ENCODE peak calls at places on chromosomes 4 and X, in ten cellular contexts. One of them, this sample, is unnamed.

GRCh38 chr4:143021384-143021783 is 163.3 kb upstream of the USP38 start:
- DNase-seq in HFF-Myc: no peak
- DNase-seq in cardiac fibroblast: no peak
- DNase-seq in neural progenitor cell: no peak
- DNase-seq in AG04450: no peak
- DNase-seq in WERI-Rb-1: no peak
- DNase-seq in fibroblast of mammary gland: no peak
- DNase-seq in WTC11: no peak
- DNase-seq in heart right ventricle: no peak
- DNase-seq in GM12864: peak
- DNase-seq in this sample: peak

GRCh38 chr4:147543039-147543438 is 62.1 kb downstream of the EDNRA start:
- DNase-seq in AG04450: no peak
- DNase-seq in neural progenitor cell: no peak
- DNase-seq in fibroblast of mammary gland: peak
- DNase-seq in heart right ventricle: no peak
- DNase-seq in cardiac fibroblast: peak
- DNase-seq in WERI-Rb-1: no peak
- DNase-seq in WTC11: no peak
- DNase-seq in GM12864: no peak
- DNase-seq in HFF-Myc: no peak
- DNase-seq in this sample: no peak

GRCh38 chrX:20665441-20665840 is 398.7 kb upstream of the RPS6KA3 start:
- DNase-seq in WERI-Rb-1: no peak
- DNase-seq in heart right ventricle: no peak
- DNase-seq in neural progenitor cell: no peak
- DNase-seq in cardiac fibroblast: no peak
- DNase-seq in GM12864: no peak
- DNase-seq in fibroblast of mammary gland: no peak
- DNase-seq in WTC11: no peak
- DNase-seq in AG04450: no peak
- DNase-seq in HFF-Myc: no peak
- DNase-seq in this sample: no peak

GRCh38 chr4:84878090-84878489 is 88.4 kb downstream of the WDFY3 start:
- DNase-seq in HFF-Myc: peak
- DNase-seq in WTC11: no peak
- DNase-seq in GM12864: no peak
- DNase-seq in fibroblast of mammary gland: peak
- DNase-seq in WERI-Rb-1: no peak
- DNase-seq in heart right ventricle: no peak
- DNase-seq in cardiac fibroblast: peak
- DNase-seq in neural progenitor cell: no peak
- DNase-seq in AG04450: peak
- DNase-seq in this sample: no peak

GRCh38 chr4:113457886-113458285 is 303.7 kb downstream of the CAMK2D start:
- DNase-seq in neural progenitor cell: no peak
- DNase-seq in heart right ventricle: no peak
- DNase-seq in AG04450: no peak
- DNase-seq in fibroblast of mammary gland: no peak
- DNase-seq in WERI-Rb-1: no peak
- DNase-seq in cardiac fibroblast: no peak
- DNase-seq in GM12864: no peak
- DNase-seq in HFF-Myc: no peak
- DNase-seq in WTC11: no peak
- DNase-seq in this sample: no peak

GRCh38 chr4:188869581-188869980 is 730.3 kb downstream of the TRIML1 start:
- DNase-seq in heart right ventricle: no peak
- DNase-seq in WTC11: no peak
- DNase-seq in GM12864: no peak
- DNase-seq in neural progenitor cell: no peak
- DNase-seq in fibroblast of mammary gland: peak
- DNase-seq in AG04450: no peak
- DNase-seq in WERI-Rb-1: no peak
- DNase-seq in HFF-Myc: no peak
- DNase-seq in cardiac fibroblast: peak
- DNase-seq in this sample: no peak

GRCh38 chr4:153420361-153420760 is 45.8 kb upstream of the TMEM131L start:
- DNase-seq in fibroblast of mammary gland: peak
- DNase-seq in WERI-Rb-1: no peak
- DNase-seq in AG04450: no peak
- DNase-seq in HFF-Myc: no peak
- DNase-seq in GM12864: no peak
- DNase-seq in neural progenitor cell: no peak
- DNase-seq in WTC11: no peak
- DNase-seq in cardiac fibroblast: no peak
- DNase-seq in heart right ventricle: no peak
- DNase-seq in this sample: no peak

GRCh38 chrX:39633293-39633692 is 464.5 kb downstream of the BCOR start:
- DNase-seq in HFF-Myc: no peak
- DNase-seq in cardiac fibroblast: peak
- DNase-seq in WTC11: no peak
- DNase-seq in heart right ventricle: no peak
- DNase-seq in WERI-Rb-1: no peak
- DNase-seq in fibroblast of mammary gland: peak
- DNase-seq in neural progenitor cell: no peak
- DNase-seq in GM12864: no peak
- DNase-seq in AG04450: no peak
- DNase-seq in this sample: no peak

GRCh38 chr4:127370495-127371069 is 262.2 kb upstream of the INTU start:
- DNase-seq in neural progenitor cell: no peak
- DNase-seq in AG04450: no peak
- DNase-seq in GM12864: no peak
- DNase-seq in WERI-Rb-1: no peak
- DNase-seq in HFF-Myc: no peak
- DNase-seq in heart right ventricle: peak
- DNase-seq in cardiac fibroblast: no peak
- DNase-seq in WTC11: no peak
- DNase-seq in fibroblast of mammary gland: peak
- DNase-seq in this sample: no peak

GRCh38 chr4:8547108-8547911 is 32.9 kb upstream of the GPR78 start:
- DNase-seq in HFF-Myc: no peak
- DNase-seq in fibroblast of mammary gland: peak
- DNase-seq in heart right ventricle: no peak
- DNase-seq in WTC11: peak
- DNase-seq in neural progenitor cell: peak
- DNase-seq in WERI-Rb-1: peak
- DNase-seq in GM12864: no peak
- DNase-seq in cardiac fibroblast: peak
- DNase-seq in AG04450: no peak
- DNase-seq in this sample: peak

GRCh38 chr4:27000820-27001219 is 140.2 kb downstream of the STIM2 start:
- DNase-seq in neural progenitor cell: no peak
- DNase-seq in GM12864: no peak
- DNase-seq in AG04450: no peak
- DNase-seq in fibroblast of mammary gland: no peak
- DNase-seq in heart right ventricle: no peak
- DNase-seq in HFF-Myc: no peak
- DNase-seq in WERI-Rb-1: peak
- DNase-seq in cardiac fibroblast: no peak
- DNase-seq in WTC11: no peak
- DNase-seq in this sample: no peak
- TF ChIP-seq CTCF in neural progenitor cell: peak
- TF ChIP-seq CTCF in GM12864: peak
- TF ChIP-seq CTCF in AG04450: peak
- TF ChIP-seq CTCF in fibroblast of mammary gland: peak
- TF ChIP-seq CTCF in heart right ventricle: no peak
- TF ChIP-seq CTCF in HFF-Myc: no peak
- TF ChIP-seq CTCF in WERI-Rb-1: peak
- TF ChIP-seq CTCF in cardiac fibroblast: peak
- TF ChIP-seq CTCF in WTC11: no peak
- TF ChIP-seq CTCF in this sample: peak

DNA sequence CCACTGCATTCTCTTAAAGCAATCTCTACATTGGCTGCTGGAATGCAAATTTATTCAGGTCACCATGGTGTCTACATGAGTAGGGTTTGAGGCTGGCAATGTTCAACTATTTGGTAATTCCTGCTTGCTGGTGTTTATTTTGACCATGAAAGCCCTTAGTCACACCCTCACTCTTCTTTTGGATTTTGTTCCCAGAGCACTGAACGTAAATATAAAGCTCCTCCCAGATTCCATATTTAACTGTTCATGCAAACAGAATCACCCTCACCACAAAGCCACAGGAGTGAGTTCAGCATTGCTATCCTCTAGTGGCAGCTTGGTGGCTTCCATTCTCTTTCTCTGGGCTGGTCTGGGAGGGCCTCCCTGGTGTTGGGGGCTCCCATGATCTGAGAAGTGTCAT is 82.8 kb downstream of the LNX1 start:
- DNase-seq in WTC11: no peak
- DNase-seq in AG04450: peak
- DNase-seq in fibroblast of mammary gland: peak
- DNase-seq in GM12864: no peak
- DNase-seq in neural progenitor cell: no peak
- DNase-seq in cardiac fibroblast: peak
- DNase-seq in WERI-Rb-1: no peak
- DNase-seq in HFF-Myc: no peak
- DNase-seq in heart right ventricle: no peak
- DNase-seq in this sample: no peak
- TF ChIP-seq CTCF in WTC11: no peak
- TF ChIP-seq CTCF in AG04450: peak
- TF ChIP-seq CTCF in fibroblast of mammary gland: peak
- TF ChIP-seq CTCF in GM12864: no peak
- TF ChIP-seq CTCF in neural progenitor cell: no peak
- TF ChIP-seq CTCF in cardiac fibroblast: peak
- TF ChIP-seq CTCF in WERI-Rb-1: no peak
- TF ChIP-seq CTCF in HFF-Myc: no peak
- TF ChIP-seq CTCF in heart right ventricle: no peak
- TF ChIP-seq CTCF in this sample: no peak

DNA sequence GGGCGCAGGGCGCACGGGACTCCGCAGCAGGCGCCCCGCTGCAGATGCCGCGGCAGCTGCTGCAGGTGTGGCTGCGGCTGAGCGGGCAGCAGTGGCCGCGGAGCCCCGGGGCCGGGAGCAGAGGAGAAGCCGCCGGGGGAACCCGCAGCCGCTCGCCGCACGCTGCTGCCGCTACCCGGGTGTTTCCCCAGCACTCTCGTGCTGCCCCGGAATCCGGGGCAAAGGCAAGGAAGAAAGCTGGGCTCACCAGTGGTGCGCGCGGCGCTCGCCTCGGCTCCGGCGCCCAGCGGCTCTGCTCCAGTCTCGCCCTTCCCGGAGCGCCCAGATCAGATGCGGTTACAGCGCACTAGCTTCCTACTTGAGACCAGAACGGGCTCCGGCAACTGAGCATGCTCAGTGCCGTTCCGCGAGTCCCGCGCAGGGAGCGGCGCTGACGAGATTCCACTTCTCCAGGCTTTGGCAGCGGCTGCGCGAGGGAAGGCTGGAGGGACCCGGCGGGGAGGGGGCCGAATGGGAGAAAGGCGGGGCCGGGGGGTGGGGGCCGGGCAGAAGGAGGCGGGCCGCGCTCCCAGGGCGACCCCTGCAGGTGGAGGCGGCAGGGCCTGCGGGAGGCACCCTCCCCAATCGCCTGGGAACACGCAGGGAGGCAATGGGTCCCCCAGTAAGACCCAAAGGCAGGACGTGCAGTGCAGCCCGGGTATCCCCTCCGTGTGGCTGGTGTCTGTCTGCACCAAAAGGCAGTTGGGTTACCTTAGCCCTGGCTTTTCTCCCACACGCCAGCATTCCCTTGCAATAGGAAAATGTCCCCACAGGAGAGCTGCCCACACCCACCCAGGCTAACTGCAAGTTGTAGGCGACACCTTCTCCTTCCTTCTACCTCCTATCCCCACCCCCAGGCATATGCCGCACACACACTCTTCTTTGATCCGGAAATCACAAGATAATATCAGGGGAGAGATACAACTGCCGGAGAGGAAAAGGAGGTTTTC is at the start of gene APBB2:
- DNase-seq in WERI-Rb-1: peak
- DNase-seq in HFF-Myc: peak
- DNase-seq in heart right ventricle: peak
- DNase-seq in fibroblast of mammary gland: peak
- DNase-seq in GM12864: peak
- DNase-seq in cardiac fibroblast: peak
- DNase-seq in AG04450: peak
- DNase-seq in WTC11: peak
- DNase-seq in neural progenitor cell: peak
- DNase-seq in this sample: peak
- TF ChIP-seq CTCF in WERI-Rb-1: peak
- TF ChIP-seq CTCF in HFF-Myc: peak
- TF ChIP-seq CTCF in heart right ventricle: peak
- TF ChIP-seq CTCF in fibroblast of mammary gland: peak
- TF ChIP-seq CTCF in GM12864: peak
- TF ChIP-seq CTCF in cardiac fibroblast: peak
- TF ChIP-seq CTCF in AG04450: peak
- TF ChIP-seq CTCF in WTC11: peak
- TF ChIP-seq CTCF in neural progenitor cell: peak
- TF ChIP-seq CTCF in this sample: peak

GRCh38 chr4:141656031-141656430 is 19.6 kb downstream of the IL15 start:
- DNase-seq in GM12864: no peak
- DNase-seq in WTC11: no peak
- DNase-seq in HFF-Myc: no peak
- DNase-seq in heart right ventricle: no peak
- DNase-seq in WERI-Rb-1: no peak
- DNase-seq in neural progenitor cell: no peak
- DNase-seq in cardiac fibroblast: no peak
- DNase-seq in fibroblast of mammary gland: no peak
- DNase-seq in AG04450: no peak
- DNase-seq in this sample: no peak

GRCh38 chr4:141660880-141661279 is 24.5 kb downstream of the IL15 start:
- DNase-seq in cardiac fibroblast: no peak
- DNase-seq in HFF-Myc: no peak
- DNase-seq in AG04450: no peak
- DNase-seq in WTC11: no peak
- DNase-seq in GM12864: no peak
- DNase-seq in WERI-Rb-1: no peak
- DNase-seq in heart right ventricle: no peak
- DNase-seq in fibroblast of mammary gland: no peak
- DNase-seq in neural progenitor cell: no peak
- DNase-seq in this sample: no peak

GRCh38 chr4:141659539-141659938 is 23.2 kb downstream of the IL15 start:
- DNase-seq in neural progenitor cell: no peak
- DNase-seq in AG04450: no peak
- DNase-seq in cardiac fibroblast: no peak
- DNase-seq in HFF-Myc: no peak
- DNase-seq in WTC11: no peak
- DNase-seq in fibroblast of mammary gland: no peak
- DNase-seq in GM12864: no peak
- DNase-seq in WERI-Rb-1: no peak
- DNase-seq in heart right ventricle: no peak
- DNase-seq in this sample: no peak

GRCh38 chr4:141658316-141658715 is 21.9 kb downstream of the IL15 start:
- DNase-seq in fibroblast of mammary gland: no peak
- DNase-seq in neural progenitor cell: no peak
- DNase-seq in heart right ventricle: no peak
- DNase-seq in WTC11: no peak
- DNase-seq in AG04450: no peak
- DNase-seq in GM12864: no peak
- DNase-seq in WERI-Rb-1: no peak
- DNase-seq in cardiac fibroblast: no peak
- DNase-seq in HFF-Myc: no peak
- DNase-seq in this sample: no peak

DNA sequence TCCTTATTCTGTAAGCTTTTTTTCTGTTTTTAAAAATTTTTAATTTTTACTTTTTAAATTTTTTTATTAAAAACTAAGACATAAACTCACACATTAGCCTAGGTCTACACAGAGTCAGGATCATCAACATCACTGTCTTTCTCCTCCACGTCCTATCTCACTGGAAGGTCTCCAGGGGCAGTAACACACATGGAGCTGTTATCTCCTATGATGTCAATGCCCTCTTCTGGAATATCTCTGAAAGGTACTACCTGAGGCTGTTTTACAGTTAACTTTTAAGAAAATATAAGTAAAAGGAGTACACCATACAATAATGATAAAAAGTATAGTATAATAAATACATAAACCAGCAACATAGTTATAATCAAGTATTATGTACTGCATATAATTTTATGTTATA is 21.2 kb downstream of the IL15 start:
- DNase-seq in WTC11: no peak
- DNase-seq in HFF-Myc: no peak
- DNase-seq in WERI-Rb-1: no peak
- DNase-seq in heart right ventricle: no peak
- DNase-seq in cardiac fibroblast: no peak
- DNase-seq in AG04450: no peak
- DNase-seq in fibroblast of mammary gland: no peak
- DNase-seq in neural progenitor cell: no peak
- DNase-seq in GM12864: no peak
- DNase-seq in this sample: no peak
- TF ChIP-seq CTCF in WTC11: no peak
- TF ChIP-seq CTCF in HFF-Myc: no peak
- TF ChIP-seq CTCF in WERI-Rb-1: no peak
- TF ChIP-seq CTCF in heart right ventricle: no peak
- TF ChIP-seq CTCF in cardiac fibroblast: no peak
- TF ChIP-seq CTCF in AG04450: no peak
- TF ChIP-seq CTCF in fibroblast of mammary gland: no peak
- TF ChIP-seq CTCF in neural progenitor cell: no peak
- TF ChIP-seq CTCF in GM12864: no peak
- TF ChIP-seq CTCF in this sample: no peak

This sample was measured in GM20000.